ENCODE peak calls at places on chromosomes 3 and 15, in six cellular contexts. W, D, Q, C, J and I are unnamed samples.

GRCh38 chr3:24451461-24452099 is 43.1 kb downstream of the THRB start:
- DNase-seq in W (no peak), D (no peak), Q (no peak), C (peak; percentile 99), J (no peak), I (no peak)

GRCh38 chr3:155946178-155946577 is 75.7 kb downstream of the GMPS start:
- DNase-seq in W (no peak), D (no peak), Q (no peak), C (peak; percentile 20), J (no peak), I (peak; percentile 55)

GRCh38 chr3:151896662-151897012 is 23.2 kb downstream of the SUCNR1 start:
- DNase-seq in W (no peak), D (no peak), Q (peak; percentile 48), C (no peak), J (no peak), I (no peak)

GRCh38 chr15:28098766-28099554 is at the start of gene OCA2:
- DNase-seq in W (no peak), D (peak; percentile 94), Q (no peak), C (peak; percentile 51), J (peak; percentile 95), I (no peak)

GRCh38 chr15:85116925-85117646 is 135.4 kb downstream of the PDE8A start:
- DNase-seq in W (peak; percentile 7), D (no peak), Q (no peak), C (no peak), J (no peak), I (no peak)

GRCh38 chr15:74793135-74794028 is 11.5 kb downstream of the CSK start:
- DNase-seq in W (no peak), D (no peak), Q (no peak), C (no peak), J (no peak), I (no peak)

GRCh38 chr3:72447059-72447946 is 400.9 kb downstream of the SHQ1 start:
- DNase-seq in W (no peak), D (peak; percentile 87), Q (peak; percentile 59), C (peak; percentile 66), J (peak; percentile 97), I (peak; percentile 91)

GRCh38 chr3:193554790-193555189 is at the start of gene ATP13A4:
- DNase-seq in W (no peak), D (no peak), Q (no peak), C (no peak), J (no peak), I (peak; percentile 85)

GRCh38 chr15:29129903-29130302 is 139.7 kb downstream of the NSMCE3 start:
- DNase-seq in W (no peak), D (no peak), Q (no peak), C (no peak), J (no peak), I (no peak)

GRCh38 chr3:172038823-172039222 is 555 bp upstream of the FNDC3B start:
- DNase-seq in W (no peak), D (no peak), Q (no peak), C (no peak), J (no peak), I (no peak)

GRCh38 chr3:126129408-126129891 is 45.5 kb upstream of the SLC41A3 start:
- DNase-seq in W (no peak), D (no peak), Q (no peak), C (no peak), J (peak; percentile 29), I (peak; percentile 43)

GRCh38 chr15:31341036-31341435 is 14.4 kb downstream of the KLF13 start:
- DNase-seq in W (no peak), D (no peak), Q (no peak), C (no peak), J (no peak), I (no peak)

GRCh38 chr15:31342781-31343626 is 16.4 kb downstream of the KLF13 start:
- DNase-seq in W (no peak), D (no peak), Q (no peak), C (no peak), J (peak; percentile 39), I (no peak)

GRCh38 chr15:31340591-31340990 is 14.0 kb downstream of the KLF13 start:
- DNase-seq in W (no peak), D (no peak), Q (no peak), C (no peak), J (no peak), I (no peak)

GRCh38 chr15:31342381-31342780 is 15.7 kb downstream of the KLF13 start:
- DNase-seq in W (no peak), D (no peak), Q (no peak), C (no peak), J (no peak), I (no peak)

GRCh38 chr15:31341501-31342195 is 15.0 kb downstream of the KLF13 start:
- DNase-seq in W (no peak), D (no peak), Q (no peak), C (no peak), J (no peak), I (no peak)
- TF ChIP-seq JUND in W (no peak), D (no peak), Q (no peak), C (no peak), J (no peak), I (no peak)

DNA sequence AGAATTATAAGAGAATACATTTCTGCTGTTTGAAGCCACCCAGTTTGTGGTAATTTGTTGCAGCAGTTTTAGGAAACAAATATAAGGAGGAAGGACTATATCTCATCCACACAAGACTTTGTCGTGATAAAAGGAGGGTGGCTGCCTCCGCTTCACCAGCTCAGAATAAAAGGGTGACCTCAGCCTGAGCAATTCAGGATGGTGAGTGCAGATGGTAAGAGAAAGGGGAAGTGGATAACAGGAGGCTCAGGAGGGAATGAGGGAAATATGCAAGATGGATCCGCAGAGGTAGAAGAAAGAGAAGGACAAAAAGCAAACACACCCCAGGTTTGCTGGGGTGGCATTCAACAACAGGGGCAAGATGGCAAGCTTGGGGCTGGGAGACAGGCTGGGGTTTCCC is 108.1 kb upstream of the TNFAIP8L3 start:
- DNase-seq in W (no peak), D (no peak), Q (no peak), C (no peak), J (no peak), I (no peak)
- TF ChIP-seq JUND in W (no peak), D (no peak), Q (no peak), C (no peak), J (no peak), I (no peak)

GRCh38 chr3:58471025-58471887 is 20.6 kb upstream of the KCTD6 start:
- DNase-seq in W (no peak), D (peak; percentile 53), Q (peak; percentile 70), C (peak; percentile 95), J (no peak), I (peak; percentile 39)
- TF ChIP-seq JUND in W (no peak), D (peak; percentile 92), Q (peak; percentile 93), C (peak; percentile 99), J (peak; percentile 65), I (peak; percentile 98)

DNA sequence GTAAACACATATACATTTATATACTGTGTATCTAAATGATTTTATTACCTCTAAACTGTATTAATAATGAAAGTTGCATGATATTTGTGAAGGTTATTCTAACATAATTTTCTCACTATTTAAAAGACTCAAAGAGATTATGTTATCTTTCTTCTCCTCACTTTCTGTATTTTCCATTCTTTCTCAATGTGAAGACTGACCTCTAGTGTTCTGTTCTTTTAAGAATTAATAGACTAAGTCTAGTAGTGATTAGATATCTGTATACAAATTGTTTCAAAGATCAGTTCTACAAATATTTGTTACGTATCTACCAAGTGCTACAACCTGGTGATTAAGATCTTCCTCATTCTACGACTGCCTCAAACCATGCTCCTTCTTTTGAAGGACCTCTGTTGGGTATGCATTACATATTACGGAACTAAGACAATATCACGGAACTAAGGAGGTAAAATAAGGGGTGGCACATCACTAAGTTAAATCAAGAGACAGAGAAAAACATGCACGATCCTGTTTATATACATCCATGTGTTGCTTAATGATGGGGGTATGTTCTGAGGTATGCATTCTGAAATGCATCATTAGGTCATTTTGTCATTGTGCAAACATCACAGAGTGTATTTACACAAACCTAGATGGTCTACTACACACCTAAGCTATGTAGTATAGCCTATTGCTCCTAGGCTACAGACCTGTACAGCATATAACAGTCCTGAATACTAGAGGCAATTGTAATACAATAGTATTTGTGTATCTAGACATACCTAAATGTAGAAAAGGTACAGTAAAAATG is 161.5 kb upstream of the KBTBD8 start:
- DNase-seq in W (no peak), D (no peak), Q (no peak), C (peak; percentile 13), J (no peak), I (no peak)
- TF ChIP-seq JUND in W (no peak), D (no peak), Q (no peak), C (no peak), J (no peak), I (no peak)

GRCh38 chr15:38879909-38880471 is 315.4 kb upstream of the RASGRP1 start:
- DNase-seq in W (no peak), D (no peak), Q (no peak), C (no peak), J (no peak), I (no peak)
- TF ChIP-seq JUND in W (no peak), D (no peak), Q (no peak), C (no peak), J (no peak), I (no peak)

DNA sequence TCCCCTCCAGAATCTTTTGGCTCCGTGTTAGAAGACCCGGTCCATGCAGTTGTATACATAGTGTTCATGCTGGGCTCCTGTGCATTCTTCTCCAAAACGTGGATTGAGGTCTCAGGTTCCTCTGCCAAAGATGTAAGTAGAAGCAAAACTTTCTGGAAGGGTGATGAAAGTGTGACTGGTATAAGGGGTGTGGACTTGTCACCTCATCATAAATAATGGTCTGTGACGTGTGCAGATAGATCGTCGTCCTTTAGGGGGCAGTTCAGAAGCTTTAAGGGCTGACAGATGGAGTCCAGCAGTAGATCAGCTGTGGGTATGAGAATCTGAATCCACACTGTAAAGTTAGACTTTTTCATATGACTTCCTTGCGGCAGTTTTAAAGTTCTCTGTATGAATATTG is 15.2 kb downstream of the SEC61A1 start:
- DNase-seq in W (no peak), D (peak; percentile 42), Q (no peak), C (no peak), J (no peak), I (no peak)
- TF ChIP-seq JUND in W (no peak), D (no peak), Q (no peak), C (no peak), J (no peak), I (no peak)